ENCODE peak calls at places on chromosome 7, in four cellular contexts. W, H, S and O are unnamed samples. For H3K36me3 and H3K27me3, the result is how much of the 10 kb centered on the place peaks cover.

GRCh38 chr7:28621369-28621807 is 209.1 kb downstream of the CREB5 start:
- DNase-seq in S (no peak), H (no peak), W (no peak), O (no peak)

GRCh38 chr7:115410427-115410805 is 488.5 kb downstream of the MDFIC start:
- DNase-seq in S (no peak), W (no peak), H (no peak), O (no peak)

GRCh38 chr7:120691915-120692314 is 166.0 kb downstream of the TSPAN12 start:
- DNase-seq in H (no peak), S (no peak), W (no peak), O (no peak)

GRCh38 chr7:80611353-80611752 is 27.1 kb upstream of the CD36 start:
- DNase-seq in W (no peak), H (no peak), S (no peak), O (no peak)

GRCh38 chr7:50662996-50663395 is 97.8 kb upstream of the DDC start:
- DNase-seq in H (no peak), W (no peak), S (no peak), O (no peak)

GRCh38 chr7:50119815-50120637 is 27.0 kb upstream of the ZPBP start:
- DNase-seq in S (no peak), W (no peak), H (no peak), O (no peak)

GRCh38 chr7:4048336-4048735 is 633.8 kb upstream of the FOXK1 start:
- DNase-seq in W (no peak), S (no peak), H (no peak), O (no peak)

GRCh38 chr7:14381936-14382335 is 392.5 kb upstream of the ETV1 start:
- DNase-seq in S (no peak), W (no peak), H (no peak), O (no peak)

GRCh38 chr7:141754939-141755338 is 9.0 kb upstream of the TAS2R3 start:
- DNase-seq in H (peak), S (no peak), W (no peak), O (no peak)

GRCh38 chr7:19560111-19560883 is 148.5 kb downstream of the POLR1F start:
- DNase-seq in H (peak), W (no peak), S (peak), O (no peak)

GRCh38 chr7:87934699-87935372 is 785 bp downstream of the ADAM22 start:
- DNase-seq in W (no peak), H (peak), S (peak), O (no peak)

GRCh38 chr7:38217672-38218071 is 39.6 kb downstream of the STARD3NL start:
- DNase-seq in S (no peak), W (no peak), H (no peak), O (no peak)

GRCh38 chr7:88218836-88219605 is 817 bp downstream of the SRI start:
- DNase-seq in S (peak), H (peak), W (peak), O (peak)

GRCh38 chr7:130274983-130275649 is 8.5 kb downstream of the CPA2 start:
- DNase-seq in H (no peak), S (no peak), W (no peak), O (no peak)

GRCh38 chr7:111089822-111090426 is 1.0 kb upstream of the LRRN3 start:
- DNase-seq in W (no peak), S (peak), H (peak), O (no peak)

GRCh38 chr7:128386415-128386925 is 23.3 kb downstream of the IMPDH1 start:
- DNase-seq in W (no peak), H (no peak), S (no peak), O (no peak)

GRCh38 chr7:114047889-114048288 is 129.1 kb upstream of the PPP1R3A start:
- DNase-seq in H (peak), W (no peak), S (peak), O (no peak)

GRCh38 chr7:47737606-47738005 is 155.7 kb upstream of the TNS3 start:
- DNase-seq in H (no peak), S (no peak), W (no peak), O (no peak)

GRCh38 chr7:135877799-135878198 is 99.4 kb downstream of the MTPN start:
- DNase-seq in S (no peak), H (peak), W (no peak), O (peak)

GRCh38 chr7:158534598-158534997 is 53.0 kb downstream of the PTPRN2 start:
- DNase-seq in H (no peak), S (no peak), W (no peak), O (no peak)

GRCh38 chr7:78493383-78493782 is 694.8 kb downstream of the PHTF2 start:
- DNase-seq in W (no peak), H (no peak), S (no peak), O (no peak)

GRCh38 chr7:45189151-45189970 is 31.8 kb downstream of the RAMP3 start:
- DNase-seq in W (no peak), S (peak), H (no peak), O (no peak)

GRCh38 chr7:101535333-101535732 is 93.8 kb downstream of the MYL10 start:
- DNase-seq in S (peak), W (no peak), H (peak), O (peak)

GRCh38 chr7:4803397-4804241 is 28.2 kb downstream of the AP5Z1 start:
- DNase-seq in S (no peak), H (no peak), W (peak), O (no peak)

GRCh38 chr7:70710651-70711050 is 421.3 kb upstream of the GALNT17 start:
- DNase-seq in W (no peak), H (no peak), S (peak), O (no peak)

GRCh38 chr7:142459557-142459963 is 201.7 kb upstream of the PRSS58 start:
- DNase-seq in H (peak), W (no peak), S (no peak), O (peak)

GRCh38 chr7:128168667-128169210 is 72.3 kb upstream of the LEP start:
- DNase-seq in H (peak), W (no peak), S (peak), O (no peak)

GRCh38 chr7:131196808-131197207 is 130.9 kb upstream of the MKLN1 start:
- DNase-seq in W (no peak), S (peak), H (peak), O (no peak)

GRCh38 chr7:41891967-41892755 is 189.3 kb upstream of the INHBA start:
- DNase-seq in S (peak), W (no peak), H (no peak), O (no peak)

GRCh38 chr7:134448359-134449229 is 10.3 kb downstream of the AKR1B1 start:
- DNase-seq in S (peak), W (no peak), H (peak), O (peak)

GRCh38 chr7:131619336-131620305 is 63.2 kb upstream of the PODXL start:
- DNase-seq in W (no peak), S (no peak), H (no peak), O (peak)

GRCh38 chr7:47407821-47408674 is 173.9 kb downstream of the TNS3 start:
- DNase-seq in W (no peak), H (no peak), S (no peak), O (no peak)

GRCh38 chr7:106582365-106582764 is 78.6 kb downstream of the CCDC71L start:
- DNase-seq in W (no peak), H (no peak), S (no peak), O (no peak)

GRCh38 chr7:81161459-81162075 is 242.7 kb upstream of the SEMA3C start:
- DNase-seq in W (no peak), H (peak), S (peak), O (peak)

GRCh38 chr7:149493366-149493765 is 4.2 kb downstream of the ZNF746 start:
- DNase-seq in H (no peak), W (no peak), S (no peak), O (no peak)

GRCh38 chr7:24339575-24339974 is 55.6 kb downstream of the NPY start:
- DNase-seq in S (no peak), W (no peak), H (no peak), O (no peak)

GRCh38 chr7:127290801-127291361 is 38.1 kb upstream of the GRM8 start:
- DNase-seq in S (no peak), H (no peak), W (no peak), O (no peak)

GRCh38 chr7:82762880-82763279 is 319.3 kb upstream of the CACNA2D1 start:
- DNase-seq in W (no peak), S (no peak), H (no peak), O (no peak)

GRCh38 chr7:44565097-44565794 is 8.5 kb downstream of the DDX56 start:
- DNase-seq in S (peak), W (peak), H (peak), O (peak)

GRCh38 chr7:43033369-43033768 is 79.1 kb upstream of the HECW1 start:
- DNase-seq in W (no peak), S (no peak), H (no peak), O (no peak)

GRCh38 chr7:43039346-43039745 is 73.1 kb upstream of the HECW1 start:
- DNase-seq in W (no peak), H (no peak), S (no peak), O (no peak)

GRCh38 chr7:43038229-43038628 is 74.2 kb upstream of the HECW1 start:
- DNase-seq in H (peak), S (no peak), W (no peak), O (peak)

GRCh38 chr7:43037531-43037930 is 74.9 kb upstream of the HECW1 start:
- DNase-seq in W (no peak), S (no peak), H (no peak), O (no peak)

DNA sequence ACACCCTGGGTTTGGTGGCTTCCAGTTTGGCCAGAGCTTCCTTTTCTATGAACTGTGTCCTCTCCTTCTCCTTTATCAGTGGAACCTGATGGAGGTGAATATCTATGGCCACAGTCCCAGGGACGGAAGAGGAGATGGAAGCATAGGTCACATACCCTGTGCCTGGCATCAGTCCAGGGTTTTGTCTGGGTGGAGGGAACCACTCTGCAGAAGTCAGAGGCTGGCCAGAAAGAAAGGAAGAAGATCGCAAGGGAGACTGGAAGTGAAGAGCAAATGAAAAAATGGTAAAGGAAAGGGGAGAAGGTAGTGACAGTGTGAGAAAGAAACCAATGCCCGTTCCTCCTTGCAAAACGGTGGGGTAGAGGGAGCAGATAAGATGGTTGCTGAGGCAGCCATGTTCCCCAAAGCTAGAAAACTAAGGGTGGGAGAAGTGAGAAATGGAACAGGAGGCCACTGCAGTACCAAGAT is 77.9 kb upstream of the HECW1 start:
- DNase-seq in W (no peak), S (no peak), H (no peak), O (no peak)
- H3K36me3 ChIP-seq in W (under half), S (under half), H (under half), O (under half)

GRCh38 chr7:1232623-1233327 is at the start of gene UNCX:
- DNase-seq in H (no peak), W (no peak), S (peak), O (no peak)
- H3K27me3 ChIP-seq in H (half or more), W (half or more), S (half or more), O (under half)

DNA sequence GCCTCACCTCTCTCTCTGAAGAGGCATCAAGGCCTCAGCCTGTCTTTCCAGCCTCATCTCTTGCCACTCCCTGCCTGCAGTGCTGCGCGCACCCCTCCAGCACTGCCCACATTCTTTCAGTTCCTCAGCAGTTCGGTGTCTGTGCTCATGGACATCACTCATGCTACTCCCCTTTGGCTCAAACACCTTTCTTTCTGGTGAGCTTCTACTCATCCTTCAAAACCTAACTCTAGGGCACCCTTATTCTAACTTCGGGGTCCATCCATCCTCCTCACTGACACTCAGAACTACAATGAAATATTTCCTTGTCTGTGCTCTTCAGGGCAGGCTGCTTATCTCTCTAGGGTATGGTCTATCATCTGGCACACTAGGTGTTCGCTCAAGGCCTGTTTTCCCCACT is 169.9 kb upstream of the BMPER start:
- DNase-seq in S (no peak), W (no peak), H (no peak), O (no peak)
- H3K4me3 ChIP-seq in S (no peak), W (no peak), H (no peak), O (no peak)

DNA sequence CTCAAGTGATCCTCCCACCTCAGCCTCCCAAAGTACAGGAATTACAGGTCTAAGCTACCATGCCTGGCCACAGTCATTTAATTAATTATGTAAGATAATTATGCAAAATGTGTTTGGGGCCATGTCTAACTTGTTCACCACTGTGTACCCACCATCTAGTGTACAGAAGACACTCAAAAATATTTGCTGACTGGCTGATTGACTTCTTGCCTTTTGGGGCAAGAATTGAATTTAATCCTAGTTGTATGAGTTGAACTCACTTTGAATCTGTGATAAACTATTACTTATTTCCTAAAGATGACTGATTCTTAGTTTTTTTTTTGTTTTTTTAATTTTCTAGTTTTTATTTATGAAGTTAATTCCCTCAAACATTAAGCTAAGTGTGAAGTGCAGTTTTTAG is 15.8 kb upstream of the ZC3HAV1L start:
- DNase-seq in H (no peak), W (no peak), S (no peak), O (no peak)
- H3K36me3 ChIP-seq in H (under half), W (half or more), S (half or more), O (under half)

DNA sequence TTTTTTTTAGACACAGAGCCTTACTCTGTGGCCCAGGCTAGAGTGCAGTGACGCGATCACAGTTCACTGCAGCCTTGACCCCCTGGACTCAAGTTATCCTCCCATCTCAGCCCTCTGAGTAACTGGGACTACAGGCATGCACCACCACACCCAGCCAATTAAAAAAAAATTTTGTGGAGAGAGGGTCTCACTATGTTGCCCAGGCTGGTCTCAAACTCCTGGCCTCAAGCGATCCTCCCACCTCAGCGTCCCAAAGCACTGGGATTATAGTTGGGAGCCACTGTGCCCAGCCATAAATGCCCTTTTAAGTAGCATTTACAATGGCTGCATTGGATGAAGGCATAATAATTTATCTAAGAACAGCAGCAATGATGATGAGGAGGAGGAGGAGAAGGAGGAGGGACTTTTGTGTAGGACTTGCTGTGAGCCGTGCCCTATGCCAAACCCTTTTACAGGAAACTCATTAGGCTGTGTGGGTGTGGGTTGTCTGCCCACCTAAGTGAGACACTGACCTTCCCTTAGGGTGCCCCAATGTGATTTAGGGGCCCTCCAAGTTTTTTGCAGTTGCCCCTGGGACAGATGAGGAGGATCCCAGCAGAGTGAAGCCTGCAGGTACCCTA is 51.1 kb downstream of the EEPD1 start:
- DNase-seq in S (peak), W (no peak), H (no peak), O (no peak)
- H3K27me3 ChIP-seq in S (under half), W (under half), H (under half), O (under half)

DNA sequence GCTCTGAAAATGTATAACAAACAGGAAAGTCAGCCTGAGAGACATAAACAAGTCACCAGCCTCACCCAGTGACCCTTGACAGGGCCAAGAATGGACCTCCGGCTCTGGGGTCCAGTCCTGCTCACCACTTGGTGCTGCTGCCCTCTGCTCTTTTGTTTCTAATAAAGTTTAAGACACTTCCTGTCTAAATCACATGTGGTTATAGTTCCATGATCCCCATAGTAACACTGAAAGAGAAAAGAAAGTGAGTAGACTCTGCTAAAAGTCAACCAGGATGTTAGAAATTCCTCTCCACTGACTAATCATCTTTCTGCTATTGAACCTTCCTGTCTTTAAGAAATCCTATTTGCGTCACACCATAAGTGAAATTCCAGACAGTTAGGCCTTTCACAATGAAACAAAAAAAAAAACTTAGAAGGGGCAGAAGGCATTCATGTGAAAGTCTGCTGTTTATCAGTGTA is 179.2 kb upstream of the BET1 start:
- DNase-seq in H (peak), W (peak), S (peak), O (peak)
- H3K4me3 ChIP-seq in H (no peak), W (no peak), S (no peak), O (no peak)

GRCh38 chr7:100366411-100367250 is 6.7 kb upstream of the PILRA start:
- DNase-seq in H (no peak), S (no peak), W (peak), O (no peak)

GRCh38 chr7:100367676-100368613 is 5.3 kb upstream of the PILRA start:
- DNase-seq in S (no peak), H (no peak), W (peak), O (no peak)

GRCh38 chr7:100363098-100363497 is 5.2 kb downstream of the PILRB start:
- DNase-seq in W (no peak), H (no peak), S (no peak), O (no peak)

GRCh38 chr7:100367251-100367620 is 6.1 kb upstream of the PILRA start:
- DNase-seq in S (no peak), H (no peak), W (peak), O (no peak)

DNA sequence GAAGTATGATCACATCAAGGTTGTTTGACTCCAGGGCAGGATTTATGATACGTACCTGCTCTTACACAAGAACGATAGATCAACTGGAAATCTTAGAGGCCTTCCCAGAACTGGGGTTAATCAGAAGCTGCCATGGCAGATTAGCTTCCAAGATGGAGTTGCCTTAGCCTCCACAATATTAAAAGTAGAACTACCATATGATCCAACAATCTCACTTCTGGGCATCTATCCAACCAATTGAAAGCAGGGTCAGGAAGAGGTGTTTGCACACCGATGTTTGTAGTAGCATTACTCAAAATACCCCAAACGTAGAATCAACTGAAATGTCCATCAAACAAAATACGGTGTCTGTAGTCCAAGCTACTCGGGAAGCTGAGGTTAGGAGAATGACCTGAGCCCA is 6.6 kb downstream of the PILRB start:
- DNase-seq in H (no peak), S (no peak), W (no peak), O (no peak)
- H3K36me3 ChIP-seq in H (under half), S (under half), W (half or more), O (under half)

GRCh38 chr7:117320523-117320922 is 2.3 kb downstream of the WNT2 start:
- DNase-seq in H (no peak), W (no peak), S (no peak), O (peak)
- H3K27me3 ChIP-seq in H (under half), W (under half), S (half or more), O (under half)

GRCh38 chr7:84092207-84092606 is 102.4 kb downstream of the SEMA3A start:
- DNase-seq in S (peak), W (no peak), H (peak), O (no peak)
- H3K4me3 ChIP-seq in S (peak), W (no peak), H (no peak), O (peak)